ENCODE peak calls at places on chromosomes 13 and 19, in eight cellular contexts. One of them, this sample, is unnamed. For H3K4me1, H3K36me3 and H3K27me3, the result is how much of the 10 kb centered on the place peaks cover.

GRCh38 chr19:29681422-29682235 is 16.4 kb downstream of the PLEKHF1 start:
- DNase-seq in PC-9: no peak
- DNase-seq in A673: no peak
- DNase-seq in adrenal gland: no peak
- DNase-seq in CD8-positive, alpha-beta memory T cell: no peak
- DNase-seq in stomach: no peak
- DNase-seq in CD4-positive, CD25-positive, alpha-beta regulatory T cell: no peak
- DNase-seq in neuronal stem cell: no peak
- DNase-seq in this sample: no peak

GRCh38 chr19:35932291-35932936 is 3.8 kb upstream of the LRFN3 start:
- DNase-seq in stomach: no peak
- DNase-seq in A673: no peak
- DNase-seq in CD8-positive, alpha-beta memory T cell: no peak
- DNase-seq in adrenal gland: no peak
- DNase-seq in neuronal stem cell: no peak
- DNase-seq in CD4-positive, CD25-positive, alpha-beta regulatory T cell: no peak
- DNase-seq in PC-9: no peak
- DNase-seq in this sample: no peak

GRCh38 chr19:20162821-20163220 is 4.2 kb upstream of the ZNF486 start:
- DNase-seq in PC-9: no peak
- DNase-seq in A673: no peak
- DNase-seq in stomach: no peak
- DNase-seq in neuronal stem cell: no peak
- DNase-seq in CD8-positive, alpha-beta memory T cell: no peak
- DNase-seq in adrenal gland: no peak
- DNase-seq in CD4-positive, CD25-positive, alpha-beta regulatory T cell: no peak
- DNase-seq in this sample: no peak

GRCh38 chr19:15498910-15499309 is 9.4 kb upstream of the CYP4F22 start:
- DNase-seq in adrenal gland: no peak
- DNase-seq in stomach: no peak
- DNase-seq in CD8-positive, alpha-beta memory T cell: no peak
- DNase-seq in A673: peak
- DNase-seq in PC-9: no peak
- DNase-seq in CD4-positive, CD25-positive, alpha-beta regulatory T cell: no peak
- DNase-seq in neuronal stem cell: no peak
- DNase-seq in this sample: no peak

GRCh38 chr13:50359779-50360178 is 344.5 kb downstream of the KCNRG start:
- DNase-seq in PC-9: no peak
- DNase-seq in neuronal stem cell: no peak
- DNase-seq in CD4-positive, CD25-positive, alpha-beta regulatory T cell: no peak
- DNase-seq in adrenal gland: no peak
- DNase-seq in CD8-positive, alpha-beta memory T cell: no peak
- DNase-seq in stomach: no peak
- DNase-seq in A673: no peak
- DNase-seq in this sample: no peak

GRCh38 chr19:34678421-34678820 is 943 bp downstream of the ZNF302 start:
- DNase-seq in stomach: no peak
- DNase-seq in PC-9: no peak
- DNase-seq in CD8-positive, alpha-beta memory T cell: no peak
- DNase-seq in adrenal gland: no peak
- DNase-seq in A673: no peak
- DNase-seq in neuronal stem cell: no peak
- DNase-seq in CD4-positive, CD25-positive, alpha-beta regulatory T cell: no peak
- DNase-seq in this sample: no peak

GRCh38 chr13:100389617-100390016 is 199.0 kb downstream of the GGACT start:
- DNase-seq in neuronal stem cell: no peak
- DNase-seq in A673: no peak
- DNase-seq in adrenal gland: no peak
- DNase-seq in CD8-positive, alpha-beta memory T cell: no peak
- DNase-seq in stomach: no peak
- DNase-seq in PC-9: no peak
- DNase-seq in CD4-positive, CD25-positive, alpha-beta regulatory T cell: no peak
- DNase-seq in this sample: peak

GRCh38 chr19:47581605-47582319 is 8.8 kb upstream of the ZNF541 start:
- DNase-seq in neuronal stem cell: no peak
- DNase-seq in adrenal gland: no peak
- DNase-seq in A673: no peak
- DNase-seq in stomach: peak
- DNase-seq in CD8-positive, alpha-beta memory T cell: no peak
- DNase-seq in CD4-positive, CD25-positive, alpha-beta regulatory T cell: no peak
- DNase-seq in PC-9: peak
- DNase-seq in this sample: no peak

GRCh38 chr13:33090755-33091454 is 74.7 kb downstream of the KL start:
- DNase-seq in neuronal stem cell: no peak
- DNase-seq in adrenal gland: no peak
- DNase-seq in A673: no peak
- DNase-seq in stomach: no peak
- DNase-seq in CD4-positive, CD25-positive, alpha-beta regulatory T cell: no peak
- DNase-seq in CD8-positive, alpha-beta memory T cell: no peak
- DNase-seq in PC-9: no peak
- DNase-seq in this sample: no peak

GRCh38 chr19:1065606-1066109 is 1.3 kb upstream of the ARHGAP45 start:
- DNase-seq in CD4-positive, CD25-positive, alpha-beta regulatory T cell: no peak
- DNase-seq in PC-9: peak
- DNase-seq in stomach: no peak
- DNase-seq in adrenal gland: peak
- DNase-seq in neuronal stem cell: no peak
- DNase-seq in CD8-positive, alpha-beta memory T cell: no peak
- DNase-seq in A673: no peak
- DNase-seq in this sample: no peak

GRCh38 chr13:37956536-37956935 is 87.0 kb upstream of the TRPC4 start:
- DNase-seq in stomach: no peak
- DNase-seq in neuronal stem cell: no peak
- DNase-seq in CD4-positive, CD25-positive, alpha-beta regulatory T cell: no peak
- DNase-seq in A673: no peak
- DNase-seq in CD8-positive, alpha-beta memory T cell: no peak
- DNase-seq in adrenal gland: no peak
- DNase-seq in PC-9: peak
- DNase-seq in this sample: no peak

GRCh38 chr13:99312493-99312883 is 5.3 kb upstream of the GPR183 start:
- DNase-seq in CD8-positive, alpha-beta memory T cell: no peak
- DNase-seq in neuronal stem cell: no peak
- DNase-seq in adrenal gland: peak
- DNase-seq in PC-9: no peak
- DNase-seq in CD4-positive, CD25-positive, alpha-beta regulatory T cell: no peak
- DNase-seq in A673: no peak
- DNase-seq in stomach: no peak
- DNase-seq in this sample: no peak

GRCh38 chr19:54287456-54287855 is 6.5 kb upstream of the LILRB2 start:
- DNase-seq in adrenal gland: no peak
- DNase-seq in stomach: no peak
- DNase-seq in CD8-positive, alpha-beta memory T cell: no peak
- DNase-seq in CD4-positive, CD25-positive, alpha-beta regulatory T cell: no peak
- DNase-seq in PC-9: no peak
- DNase-seq in neuronal stem cell: no peak
- DNase-seq in A673: no peak
- DNase-seq in this sample: no peak

GRCh38 chr19:7252364-7252763 is 41.9 kb downstream of the INSR start:
- DNase-seq in PC-9: no peak
- DNase-seq in CD4-positive, CD25-positive, alpha-beta regulatory T cell: no peak
- DNase-seq in neuronal stem cell: no peak
- DNase-seq in A673: no peak
- DNase-seq in stomach: no peak
- DNase-seq in adrenal gland: no peak
- DNase-seq in CD8-positive, alpha-beta memory T cell: no peak
- DNase-seq in this sample: no peak

GRCh38 chr19:29086182-29086581 is 126.8 kb downstream of the UQCRFS1 start:
- DNase-seq in A673: no peak
- DNase-seq in neuronal stem cell: no peak
- DNase-seq in CD8-positive, alpha-beta memory T cell: no peak
- DNase-seq in adrenal gland: no peak
- DNase-seq in stomach: no peak
- DNase-seq in PC-9: no peak
- DNase-seq in CD4-positive, CD25-positive, alpha-beta regulatory T cell: no peak
- DNase-seq in this sample: no peak

GRCh38 chr13:45353895-45354294 is 12.9 kb upstream of the TPT1 start:
- DNase-seq in PC-9: no peak
- DNase-seq in CD4-positive, CD25-positive, alpha-beta regulatory T cell: no peak
- DNase-seq in CD8-positive, alpha-beta memory T cell: no peak
- DNase-seq in stomach: no peak
- DNase-seq in neuronal stem cell: no peak
- DNase-seq in adrenal gland: no peak
- DNase-seq in A673: no peak
- DNase-seq in this sample: no peak

GRCh38 chr13:109383683-109384082 is 402.7 kb downstream of the IRS2 start:
- DNase-seq in CD4-positive, CD25-positive, alpha-beta regulatory T cell: no peak
- DNase-seq in neuronal stem cell: no peak
- DNase-seq in PC-9: peak
- DNase-seq in adrenal gland: no peak
- DNase-seq in stomach: no peak
- DNase-seq in CD8-positive, alpha-beta memory T cell: no peak
- DNase-seq in A673: no peak
- DNase-seq in this sample: no peak

GRCh38 chr13:30796132-30796832 is 60.9 kb downstream of the ALOX5AP start:
- DNase-seq in neuronal stem cell: no peak
- DNase-seq in CD8-positive, alpha-beta memory T cell: no peak
- DNase-seq in adrenal gland: no peak
- DNase-seq in CD4-positive, CD25-positive, alpha-beta regulatory T cell: no peak
- DNase-seq in PC-9: peak
- DNase-seq in A673: peak
- DNase-seq in stomach: no peak
- DNase-seq in this sample: no peak

DNA sequence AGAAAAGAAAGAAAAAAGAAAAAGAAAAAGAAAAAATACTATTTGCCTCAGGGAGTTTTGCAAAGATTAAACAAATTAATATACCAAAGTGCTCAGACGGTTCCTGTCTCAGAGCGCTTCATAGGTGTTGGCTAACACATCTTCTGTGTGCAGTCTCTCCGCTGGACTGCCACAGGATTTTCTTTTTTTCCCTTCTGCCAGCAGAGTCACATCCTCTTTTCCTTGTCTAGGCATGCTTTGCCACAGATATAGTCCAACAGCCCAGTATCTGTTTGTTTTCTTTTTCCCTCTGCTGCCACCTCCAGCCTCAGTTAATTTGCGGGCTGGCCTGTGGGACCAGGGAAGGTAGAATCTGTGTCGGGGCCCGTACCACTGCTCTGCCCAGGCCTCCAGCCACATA is 3.4 kb upstream of the URAD start:
- DNase-seq in stomach: no peak
- DNase-seq in adrenal gland: no peak
- DNase-seq in CD8-positive, alpha-beta memory T cell: no peak
- DNase-seq in neuronal stem cell: no peak
- DNase-seq in A673: no peak
- DNase-seq in CD4-positive, CD25-positive, alpha-beta regulatory T cell: no peak
- DNase-seq in PC-9: no peak
- DNase-seq in this sample: no peak
- H3K4me1 ChIP-seq in stomach: under half
- H3K4me1 ChIP-seq in adrenal gland: under half
- H3K4me1 ChIP-seq in CD8-positive, alpha-beta memory T cell: under half
- H3K4me1 ChIP-seq in neuronal stem cell: under half
- H3K4me1 ChIP-seq in A673: under half
- H3K4me1 ChIP-seq in CD4-positive, CD25-positive, alpha-beta regulatory T cell: under half
- H3K4me1 ChIP-seq in PC-9: under half
- H3K4me1 ChIP-seq in this sample: under half

DNA sequence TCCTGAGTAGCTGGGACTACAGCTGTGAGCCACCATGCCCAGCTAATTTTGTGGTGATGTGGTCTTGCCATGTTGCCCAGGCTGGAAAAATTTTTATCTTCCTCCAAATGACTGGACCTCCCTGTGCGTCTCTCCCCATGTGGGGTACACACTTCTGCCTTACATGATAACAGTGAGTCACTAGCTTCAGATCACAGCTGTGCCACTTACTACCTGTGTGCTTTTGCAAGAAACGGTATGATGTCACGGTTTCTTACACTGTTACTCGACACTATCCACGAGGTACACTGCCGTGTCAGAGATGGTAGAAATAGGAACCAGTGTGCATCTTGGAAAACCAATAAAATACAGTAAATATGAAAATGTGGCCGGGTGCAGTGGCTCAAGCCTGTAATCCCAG is 17.5 kb upstream of the ZNF414 start:
- DNase-seq in A673: no peak
- DNase-seq in CD4-positive, CD25-positive, alpha-beta regulatory T cell: no peak
- DNase-seq in stomach: no peak
- DNase-seq in adrenal gland: no peak
- DNase-seq in CD8-positive, alpha-beta memory T cell: no peak
- DNase-seq in neuronal stem cell: no peak
- DNase-seq in PC-9: no peak
- DNase-seq in this sample: no peak
- H3K36me3 ChIP-seq in A673: under half
- H3K36me3 ChIP-seq in CD4-positive, CD25-positive, alpha-beta regulatory T cell: half or more
- H3K36me3 ChIP-seq in stomach: under half
- H3K36me3 ChIP-seq in adrenal gland: under half
- H3K36me3 ChIP-seq in CD8-positive, alpha-beta memory T cell: under half
- H3K36me3 ChIP-seq in neuronal stem cell: under half
- H3K36me3 ChIP-seq in PC-9: under half
- H3K36me3 ChIP-seq in this sample: under half

DNA sequence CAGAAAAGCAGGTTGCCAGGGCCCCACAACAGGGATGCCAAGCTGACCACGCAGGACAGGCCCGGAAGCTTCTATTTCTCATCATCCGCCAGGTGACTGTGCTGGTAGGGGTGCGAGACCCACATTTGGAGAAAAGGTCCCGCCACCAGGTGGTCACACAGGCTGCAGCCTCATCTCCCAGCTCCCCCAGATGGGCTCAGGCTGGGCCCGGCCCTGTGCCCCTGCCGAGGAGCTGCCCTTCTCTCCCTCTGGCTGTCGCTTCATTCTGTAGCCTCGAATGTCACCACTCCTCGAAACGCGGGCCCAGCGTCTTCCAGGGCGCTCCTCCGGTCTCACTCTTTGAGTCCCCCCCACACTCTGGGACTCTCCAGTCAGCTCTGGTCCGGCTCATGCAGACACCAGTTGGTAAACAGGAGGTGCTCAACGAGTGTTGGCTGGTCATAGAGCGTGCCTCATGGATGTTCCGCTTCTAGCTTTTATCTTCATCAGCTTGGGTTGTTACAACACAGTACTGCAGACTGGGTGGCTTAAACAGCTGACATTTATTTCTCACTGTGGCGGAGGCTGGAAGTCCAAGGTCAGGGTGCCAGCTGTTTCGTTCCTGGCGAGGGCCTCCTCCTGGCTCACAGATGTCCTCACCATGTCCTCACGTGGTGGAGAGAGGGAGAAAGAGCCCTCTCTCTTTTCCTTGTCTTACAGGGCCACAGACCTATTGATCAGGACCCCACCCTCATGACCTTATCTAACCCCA is 87.1 kb downstream of the TEX29 start:
- DNase-seq in adrenal gland: no peak
- DNase-seq in neuronal stem cell: no peak
- DNase-seq in CD8-positive, alpha-beta memory T cell: no peak
- DNase-seq in A673: no peak
- DNase-seq in stomach: no peak
- DNase-seq in PC-9: no peak
- DNase-seq in CD4-positive, CD25-positive, alpha-beta regulatory T cell: no peak
- DNase-seq in this sample: no peak
- H3K27me3 ChIP-seq in adrenal gland: under half
- H3K27me3 ChIP-seq in neuronal stem cell: under half
- H3K27me3 ChIP-seq in CD8-positive, alpha-beta memory T cell: under half
- H3K27me3 ChIP-seq in A673: half or more
- H3K27me3 ChIP-seq in stomach: half or more
- H3K27me3 ChIP-seq in PC-9: half or more
- H3K27me3 ChIP-seq in CD4-positive, CD25-positive, alpha-beta regulatory T cell: under half
- H3K27me3 ChIP-seq in this sample: half or more

DNA sequence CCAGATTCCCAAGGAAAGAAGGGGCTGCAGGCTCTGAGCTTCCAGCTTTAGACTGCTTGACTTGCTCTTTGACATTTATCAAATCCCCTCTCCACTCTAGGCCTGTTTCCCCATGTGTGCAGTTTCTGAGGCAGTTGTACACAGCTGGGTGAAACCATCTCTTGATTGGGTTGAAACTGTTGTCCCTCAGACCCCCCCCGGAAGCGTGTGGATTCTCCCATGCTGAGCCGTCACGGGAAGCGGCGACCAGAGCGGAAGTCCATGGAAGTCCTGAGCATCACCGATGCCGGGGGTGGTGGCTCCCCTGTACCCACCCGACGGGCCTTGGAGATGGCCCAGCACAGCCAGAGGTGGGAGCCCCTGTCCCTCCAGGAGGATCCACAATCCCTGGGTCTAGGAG is 19.7 kb downstream of the BRSK1 start:
- DNase-seq in CD4-positive, CD25-positive, alpha-beta regulatory T cell: no peak
- DNase-seq in A673: no peak
- DNase-seq in adrenal gland: no peak
- DNase-seq in stomach: no peak
- DNase-seq in neuronal stem cell: no peak
- DNase-seq in CD8-positive, alpha-beta memory T cell: no peak
- DNase-seq in PC-9: no peak
- DNase-seq in this sample: no peak
- H3K4me1 ChIP-seq in CD4-positive, CD25-positive, alpha-beta regulatory T cell: under half
- H3K4me1 ChIP-seq in A673: under half
- H3K4me1 ChIP-seq in adrenal gland: under half
- H3K4me1 ChIP-seq in stomach: under half
- H3K4me1 ChIP-seq in neuronal stem cell: under half
- H3K4me1 ChIP-seq in CD8-positive, alpha-beta memory T cell: under half
- H3K4me1 ChIP-seq in PC-9: under half
- H3K4me1 ChIP-seq in this sample: under half

This sample was measured in BE2C.